ENCODE peak calls at places on chromosomes 7 and 10, in six cellular contexts. B is K562, V is GM23338, P is OCI-LY7, K is body of pancreas, H is Calu3. G is an unnamed sample.

GRCh38 chr10:100122780-100123179 is 41.1 kb upstream of the CPN1 start:
- DNase-seq in P (no peak), K (no peak), V (no peak), B (no peak), H (no peak), G (no peak)

GRCh38 chr7:106493041-106493731 is 167.8 kb downstream of the CCDC71L start:
- DNase-seq in V (no peak), P (no peak), H (peak; percentile 56), B (no peak), K (peak; percentile 15), G (no peak)

GRCh38 chr10:52755297-52756062 is 17.1 kb downstream of the MBL2 start:
- DNase-seq in H (no peak), K (no peak), V (no peak), B (no peak), P (no peak), G (no peak)

GRCh38 chr10:22673785-22674184 is 40.6 kb downstream of the PIP4K2A start:
- DNase-seq in P (no peak), B (no peak), H (no peak), V (no peak), K (no peak), G (no peak)

GRCh38 chr7:68691261-68692216 is 906.7 kb upstream of the AUTS2 start:
- DNase-seq in H (no peak), V (no peak), K (no peak), B (no peak), P (no peak), G (no peak)

GRCh38 chr7:135801877-135802276 is 53.3 kb upstream of the FAM180A start:
- DNase-seq in B (no peak), P (no peak), K (no peak), V (no peak), H (no peak), G (no peak)

GRCh38 chr7:159226303-159226702 is 81.6 kb upstream of the VIPR2 start:
- DNase-seq in H (no peak), B (no peak), P (no peak), K (no peak), V (no peak), G (no peak)

GRCh38 chr7:159117366-159118219 is 27.1 kb downstream of the VIPR2 start:
- DNase-seq in H (no peak), P (no peak), B (no peak), K (no peak), V (no peak), G (no peak)

GRCh38 chr10:34721201-34721840 is 93.8 kb downstream of the PARD3 start:
- DNase-seq in P (no peak), K (no peak), V (no peak), H (peak; percentile 62), B (no peak), G (no peak)

GRCh38 chr10:78914502-78915330 is 154.1 kb upstream of the ZMIZ1 start:
- DNase-seq in K (peak; percentile 49), P (peak; percentile 27), V (no peak), H (no peak), B (no peak), G (peak; percentile 42)

GRCh38 chr7:132298782-132299181 is 277.5 kb downstream of the PLXNA4 start:
- DNase-seq in H (no peak), V (no peak), K (no peak), P (no peak), B (no peak), G (no peak)

GRCh38 chr10:25890995-25891394 is 43.0 kb upstream of the MYO3A start:
- DNase-seq in K (no peak), P (no peak), H (no peak), V (no peak), B (no peak), G (no peak)

GRCh38 chr7:142420554-142421362 is 162.9 kb upstream of the PRSS58 start:
- DNase-seq in P (no peak), B (no peak), K (no peak), V (peak; percentile 50), H (peak; percentile 25), G (no peak)
- TF ChIP-seq CTCF in P (peak; percentile 59), B (peak; percentile 38), K (no peak), V (peak; percentile 37), H (no peak), G (peak; percentile 2)

DNA sequence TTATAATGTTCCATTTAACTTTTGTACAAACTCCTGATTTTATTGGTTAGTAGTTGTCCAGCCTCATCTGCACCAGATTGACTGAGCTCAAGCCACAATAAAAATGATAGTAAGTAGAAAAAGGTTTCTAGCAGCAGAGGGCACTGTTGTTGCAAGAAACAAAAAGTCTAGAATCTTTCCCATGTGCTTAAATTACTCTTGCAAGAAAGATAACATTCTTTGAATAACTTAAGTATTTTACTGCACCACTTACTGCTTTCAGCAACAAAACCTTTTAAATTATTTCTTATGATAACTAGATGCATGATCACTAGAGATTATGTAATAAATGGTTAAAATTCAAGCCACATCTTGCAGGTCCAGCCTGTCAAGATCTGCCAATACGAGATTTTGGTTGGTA is 27.0 kb downstream of the LMOD2 start:
- DNase-seq in B (peak; percentile 43), P (peak; percentile 60), K (no peak), H (peak; percentile 24), V (peak; percentile 82), G (no peak)
- TF ChIP-seq CTCF in B (peak; percentile 54), P (peak; percentile 85), K (peak; percentile 58), H (peak; percentile 21), V (peak; percentile 66), G (peak; percentile 48)

GRCh38 chr7:25125137-25125946 is at the start of gene CYCS:
- DNase-seq in V (peak; percentile 100), K (peak; percentile 100), B (peak; percentile 95), P (peak; percentile 100), H (peak; percentile 100), G (peak; percentile 94)
- TF ChIP-seq CTCF in V (no peak), K (no peak), B (no peak), P (no peak), H (no peak), G (no peak)

GRCh38 chr10:91924212-91925021 is 847 bp downstream of the BTAF1 start:
- DNase-seq in V (peak; percentile 62), K (no peak), P (no peak), H (no peak), B (no peak), G (peak; percentile 60)
- TF ChIP-seq CTCF in V (no peak), K (no peak), P (no peak), H (no peak), B (no peak), G (no peak)

GRCh38 chr7:12814797-12815196 is 127.4 kb downstream of the ARL4A start:
- DNase-seq in K (no peak), V (no peak), P (no peak), H (no peak), B (no peak), G (no peak)
- TF ChIP-seq CTCF in K (no peak), V (no peak), P (no peak), H (no peak), B (no peak), G (no peak)